ENCODE peak calls at places on chromosomes 13 and 19, in four cellular contexts. One of them, this sample, is unnamed.

GRCh38 chr19:55080121-55080914 is 4.6 kb downstream of the EPS8L1 start:
- DNase-seq in DMS53: peak; percentile 93
- DNase-seq in A172: no peak
- DNase-seq in GM04504: no peak
- DNase-seq in this sample: peak; percentile 82

GRCh38 chr19:12611361-12611699 is 610 bp downstream of the ZNF791 start:
- DNase-seq in A172: peak; percentile 79
- DNase-seq in DMS53: peak; percentile 79
- DNase-seq in GM04504: peak; percentile 60
- DNase-seq in this sample: peak; percentile 76

GRCh38 chr19:48896191-48896720 is 2.3 kb downstream of the TULP2 start:
- DNase-seq in DMS53: peak; percentile 42
- DNase-seq in A172: no peak
- DNase-seq in GM04504: no peak
- DNase-seq in this sample: peak; percentile 42

GRCh38 chr13:50909605-50910482 is at the start of gene RNASEH2B:
- DNase-seq in A172: peak; percentile 10
- DNase-seq in DMS53: peak; percentile 92
- DNase-seq in GM04504: no peak
- DNase-seq in this sample: peak; percentile 60

GRCh38 chr13:22665531-22665930 is 515.2 kb upstream of the SGCG start:
- DNase-seq in DMS53: peak; percentile 91
- DNase-seq in A172: no peak
- DNase-seq in GM04504: no peak
- DNase-seq in this sample: no peak

GRCh38 chr19:4197625-4198466 is 15.4 kb downstream of the ANKRD24 start:
- DNase-seq in GM04504: no peak
- DNase-seq in A172: no peak
- DNase-seq in DMS53: peak; percentile 70
- DNase-seq in this sample: peak; percentile 11

GRCh38 chr13:92136449-92137180 is 738.2 kb downstream of the GPC5 start:
- DNase-seq in DMS53: peak; percentile 63
- DNase-seq in GM04504: no peak
- DNase-seq in A172: peak; percentile 58
- DNase-seq in this sample: no peak

GRCh38 chr13:73934215-73934623 is 200.0 kb downstream of the KLF12 start:
- DNase-seq in GM04504: no peak
- DNase-seq in A172: peak; percentile 38
- DNase-seq in DMS53: no peak
- DNase-seq in this sample: peak; percentile 9

GRCh38 chr19:27779953-27780352 is 1433.0 kb downstream of the UQCRFS1 start:
- DNase-seq in DMS53: no peak
- DNase-seq in A172: no peak
- DNase-seq in GM04504: no peak
- DNase-seq in this sample: no peak

GRCh38 chr19:10292206-10292788 is 2.5 kb downstream of the ICAM5 start:
- DNase-seq in DMS53: peak; percentile 87
- DNase-seq in GM04504: no peak
- DNase-seq in A172: peak; percentile 33
- DNase-seq in this sample: peak; percentile 84

GRCh38 chr13:39273953-39274352 is 235.7 kb downstream of the NHLRC3 start:
- DNase-seq in A172: peak; percentile 6
- DNase-seq in GM04504: no peak
- DNase-seq in DMS53: peak; percentile 70
- DNase-seq in this sample: peak; percentile 16

GRCh38 chr13:86655561-86655960 is 856.3 kb upstream of the SLITRK6 start:
- DNase-seq in GM04504: no peak
- DNase-seq in A172: no peak
- DNase-seq in DMS53: no peak
- DNase-seq in this sample: no peak

GRCh38 chr19:49664171-49665070 is 1.2 kb downstream of the IRF3 start:
- DNase-seq in GM04504: peak; percentile 50
- DNase-seq in DMS53: peak; percentile 97
- DNase-seq in A172: peak; percentile 74
- DNase-seq in this sample: peak; percentile 79

GRCh38 chr19:33398361-33399060 is 25.0 kb downstream of the CEBPG start:
- DNase-seq in DMS53: no peak
- DNase-seq in A172: no peak
- DNase-seq in GM04504: no peak
- DNase-seq in this sample: no peak

GRCh38 chr13:62126400-62126799 is 710.8 kb upstream of the PCDH20 start:
- DNase-seq in DMS53: no peak
- DNase-seq in A172: no peak
- DNase-seq in GM04504: no peak
- DNase-seq in this sample: no peak

GRCh38 chr13:32647926-32648325 is 61.7 kb downstream of the PDS5B start:
- DNase-seq in DMS53: no peak
- DNase-seq in A172: no peak
- DNase-seq in GM04504: no peak
- DNase-seq in this sample: no peak

GRCh38 chr13:110331362-110331761 is 24.3 kb downstream of the COL4A2 start:
- DNase-seq in A172: no peak
- DNase-seq in GM04504: no peak
- DNase-seq in DMS53: no peak
- DNase-seq in this sample: no peak

GRCh38 chr13:23946067-23946466 is 48.8 kb upstream of the C1QTNF9B start:
- DNase-seq in A172: no peak
- DNase-seq in DMS53: no peak
- DNase-seq in GM04504: no peak
- DNase-seq in this sample: no peak

GRCh38 chr13:23579072-23579885 is 9.1 kb downstream of the TNFRSF19 start:
- DNase-seq in GM04504: peak; percentile 83
- DNase-seq in A172: peak; percentile 59
- DNase-seq in DMS53: peak; percentile 94
- DNase-seq in this sample: peak; percentile 78

GRCh38 chr19:2481466-2481865 is 5.5 kb downstream of the GADD45B start:
- DNase-seq in DMS53: no peak
- DNase-seq in GM04504: no peak
- DNase-seq in A172: no peak
- DNase-seq in this sample: no peak

GRCh38 chr13:105969761-105970160 is 565.7 kb downstream of the EFNB2 start:
- DNase-seq in DMS53: no peak
- DNase-seq in A172: peak; percentile 58
- DNase-seq in GM04504: peak; percentile 14
- DNase-seq in this sample: peak; percentile 65

GRCh38 chr13:94764576-94765321 is 52.4 kb upstream of the SOX21 start:
- DNase-seq in A172: peak; percentile 60
- DNase-seq in DMS53: no peak
- DNase-seq in GM04504: no peak
- DNase-seq in this sample: peak; percentile 7

GRCh38 chr19:31105761-31106160 is 243.5 kb downstream of the TSHZ3 start:
- DNase-seq in GM04504: no peak
- DNase-seq in A172: no peak
- DNase-seq in DMS53: no peak
- DNase-seq in this sample: no peak

GRCh38 chr13:101292711-101293110 is 123.6 kb downstream of the NALCN start:
- DNase-seq in GM04504: no peak
- DNase-seq in DMS53: no peak
- DNase-seq in A172: no peak
- DNase-seq in this sample: no peak

GRCh38 chr19:19774354-19775033 is 41.6 kb upstream of the ZNF14 start:
- DNase-seq in A172: no peak
- DNase-seq in DMS53: no peak
- DNase-seq in GM04504: no peak
- DNase-seq in this sample: no peak

GRCh38 chr19:17001603-17002183 is 24.9 kb downstream of the CPAMD8 start:
- DNase-seq in A172: no peak
- DNase-seq in DMS53: no peak
- DNase-seq in GM04504: no peak
- DNase-seq in this sample: no peak

GRCh38 chr19:327291-328024 is 17.1 kb downstream of the MIER2 start:
- DNase-seq in DMS53: no peak
- DNase-seq in GM04504: no peak
- DNase-seq in A172: no peak
- DNase-seq in this sample: no peak

GRCh38 chr13:74129500-74130144 is 4.6 kb downstream of the KLF12 start:
- DNase-seq in GM04504: peak; percentile 28
- DNase-seq in DMS53: no peak
- DNase-seq in A172: no peak
- DNase-seq in this sample: no peak

GRCh38 chr19:17097593-17098126 is 22.1 kb downstream of the MYO9B start:
- DNase-seq in GM04504: no peak
- DNase-seq in A172: peak; percentile 53
- DNase-seq in DMS53: peak; percentile 30
- DNase-seq in this sample: peak; percentile 79

GRCh38 chr13:85521586-85521985 is 277.6 kb downstream of the SLITRK6 start:
- DNase-seq in DMS53: peak; percentile 80
- DNase-seq in GM04504: no peak
- DNase-seq in A172: no peak
- DNase-seq in this sample: no peak

GRCh38 chr13:59776924-59777690 is 386.6 kb downstream of the DIAPH3 start:
- DNase-seq in GM04504: peak; percentile 51
- DNase-seq in DMS53: no peak
- DNase-seq in A172: peak; percentile 70
- DNase-seq in this sample: peak; percentile 75

GRCh38 chr19:17488593-17489391 is 18.5 kb downstream of the SLC27A1 start:
- DNase-seq in GM04504: no peak
- DNase-seq in A172: peak; percentile 46
- DNase-seq in DMS53: peak; percentile 93
- DNase-seq in this sample: no peak

This sample was measured in RPMI7951.